ENCODE peak calls at places on chromosomes 3 and 15, in five cellular contexts. U, R, X, G and V are unnamed samples.

GRCh38 chr3:25396251-25396650 is 31.8 kb upstream of the RARB start:
- DNase-seq in U (no peak), R (no peak), X (no peak), G (no peak), V (no peak)

GRCh38 chr3:187367561-187368103 is 553 bp upstream of the RTP4 start:
- DNase-seq in U (no peak), R (no peak), X (no peak), G (no peak), V (no peak)

GRCh38 chr15:48001393-48002059 is 119.3 kb upstream of the SLC24A5 start:
- DNase-seq in U (no peak), R (no peak), X (no peak), G (no peak), V (no peak)

GRCh38 chr3:38027466-38028465 is 1.7 kb downstream of the PLCD1 start:
- DNase-seq in U (no peak), R (no peak), X (no peak), G (no peak), V (no peak)

GRCh38 chr3:149179225-149179624 is 42.4 kb downstream of the CP start:
- DNase-seq in U (no peak), R (peak; percentile 83), X (peak; percentile 47), G (no peak), V (no peak)

GRCh38 chr3:197460002-197460401 is 95.8 kb downstream of the BDH1 start:
- DNase-seq in U (no peak), R (no peak), X (no peak), G (no peak), V (no peak)

GRCh38 chr15:54803139-54803808 is 393.5 kb downstream of the RSL24D1 start:
- DNase-seq in U (no peak), R (no peak), X (no peak), G (no peak), V (no peak)

GRCh38 chr3:188349276-188349962 is 195.5 kb downstream of the LPP start:
- DNase-seq in U (no peak), R (peak; percentile 42), X (peak; percentile 53), G (no peak), V (no peak)

GRCh38 chr3:109132801-109133473 is 3.6 kb upstream of the C3orf85 start:
- DNase-seq in U (no peak), R (no peak), X (peak; percentile 67), G (no peak), V (no peak)

GRCh38 chr15:26887926-26888666 is 21.2 kb downstream of the GABRA5 start:
- DNase-seq in U (no peak), R (peak; percentile 54), X (no peak), G (no peak), V (no peak)

GRCh38 chr15:92101706-92102434 is 248.4 kb downstream of the SLCO3A1 start:
- DNase-seq in U (no peak), R (no peak), X (no peak), G (no peak), V (no peak)

GRCh38 chr15:37093480-37094410 is 6.6 kb downstream of the MEIS2 start:
- DNase-seq in U (no peak), R (no peak), X (peak; percentile 87), G (no peak), V (no peak)

GRCh38 chr3:122760457-122761271 is 33.0 kb downstream of the HSPBAP1 start:
- DNase-seq in U (no peak), R (peak; percentile 25), X (peak; percentile 44), G (no peak), V (no peak)

GRCh38 chr3:182523836-182524235 is 269.5 kb upstream of the ATP11B start:
- DNase-seq in U (no peak), R (no peak), X (no peak), G (no peak), V (no peak)

GRCh38 chr15:64791401-64791800 is 16.0 kb upstream of the RBPMS2 start:
- DNase-seq in U (no peak), R (no peak), X (no peak), G (no peak), V (no peak)

GRCh38 chr15:70081612-70082011 is 16.1 kb downstream of the TLE3 start:
- DNase-seq in U (no peak), R (no peak), X (no peak), G (no peak), V (no peak)

GRCh38 chr3:105614288-105615030 is 247.8 kb downstream of the ALCAM start:
- DNase-seq in U (peak; percentile 5), R (peak; percentile 18), X (peak; percentile 29), G (no peak), V (no peak)

GRCh38 chr3:121658716-121659435 is 1.8 kb downstream of the HCLS1 start:
- DNase-seq in U (no peak), R (no peak), X (no peak), G (no peak), V (no peak)

GRCh38 chr3:69696365-69696764 is 42.9 kb upstream of the MITF start:
- DNase-seq in U (no peak), R (no peak), X (no peak), G (no peak), V (no peak)

GRCh38 chr3:182739619-182740018 is 53.7 kb upstream of the ATP11B start:
- DNase-seq in U (no peak), R (peak; percentile 2), X (peak; percentile 49), G (no peak), V (no peak)

GRCh38 chr15:66222273-66223198 is 31.0 kb downstream of the MEGF11 start:
- DNase-seq in U (no peak), R (no peak), X (no peak), G (no peak), V (no peak)

GRCh38 chr3:16917980-16918682 is 33.4 kb downstream of the PLCL2 start:
- DNase-seq in U (no peak), R (no peak), X (no peak), G (no peak), V (no peak)

GRCh38 chr3:121724130-121724529 is 25.4 kb downstream of the GOLGB1 start:
- DNase-seq in U (no peak), R (no peak), X (peak; percentile 35), G (no peak), V (no peak)

GRCh38 chr3:70914889-70915288 is 602.5 kb upstream of the MDFIC2 start:
- DNase-seq in U (no peak), R (no peak), X (peak; percentile 37), G (no peak), V (no peak)

GRCh38 chr3:186160691-186161243 is 51.9 kb upstream of the ETV5 start:
- DNase-seq in U (no peak), R (no peak), X (peak; percentile 20), G (no peak), V (no peak)

GRCh38 chr3:177512945-177513671 is 315.8 kb upstream of the TBL1XR1 start:
- DNase-seq in U (no peak), R (no peak), X (no peak), G (no peak), V (no peak)

GRCh38 chr3:193040836-193041672 is 123.4 kb upstream of the MB21D2 start:
- DNase-seq in U (peak; percentile 4), R (peak; percentile 58), X (peak; percentile 66), G (peak; percentile 5), V (no peak)

DNA sequence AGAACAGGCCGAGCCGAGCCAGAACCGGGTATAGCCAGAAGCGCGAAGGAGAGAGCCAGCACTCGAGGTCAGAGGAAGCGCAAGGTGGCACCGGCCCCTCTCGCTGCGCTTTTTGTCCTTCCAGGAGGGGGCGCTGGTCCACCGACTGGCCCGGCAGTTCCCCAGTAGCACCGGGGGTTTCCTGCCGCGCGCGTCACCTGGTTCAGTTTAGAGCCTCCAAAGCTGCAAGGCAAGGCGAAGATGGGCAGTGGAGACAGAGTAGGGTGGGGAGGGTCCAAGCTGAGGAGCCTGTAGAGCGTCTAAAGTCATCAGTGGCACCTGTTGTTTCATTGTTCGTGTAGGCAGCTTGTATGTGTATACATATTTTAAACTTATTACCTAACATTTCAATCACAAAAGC is 7.6 kb upstream of the NR2E3 start:
- DNase-seq in U (peak; percentile 69), R (no peak), X (no peak), G (no peak), V (no peak)
- TF ChIP-seq CTCF in U (peak; percentile 75), R (peak; percentile 20), X (peak; percentile 42), G (no peak), V (peak; percentile 27)

DNA sequence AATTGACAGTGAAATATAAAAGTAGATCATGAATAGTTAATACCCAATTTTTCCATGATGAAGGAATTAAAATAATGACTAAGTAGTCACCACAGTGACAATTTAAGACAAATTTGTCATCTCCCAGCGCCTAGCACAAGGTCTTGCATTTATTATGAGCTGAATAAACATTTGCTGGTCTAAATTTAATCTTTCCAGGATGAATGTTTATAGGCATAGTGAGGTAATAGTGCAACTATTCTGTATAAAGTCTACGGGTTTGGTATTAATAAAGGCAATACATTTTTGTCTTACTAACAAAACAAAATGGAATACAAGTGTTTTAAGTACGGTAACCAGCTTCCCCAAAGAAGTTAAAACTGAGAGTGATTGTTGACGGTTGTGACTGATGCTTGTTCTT is 209.3 kb downstream of the CD47 start:
- DNase-seq in U (no peak), R (no peak), X (no peak), G (no peak), V (no peak)
- TF ChIP-seq CTCF in U (no peak), R (no peak), X (no peak), G (no peak), V (no peak)

DNA sequence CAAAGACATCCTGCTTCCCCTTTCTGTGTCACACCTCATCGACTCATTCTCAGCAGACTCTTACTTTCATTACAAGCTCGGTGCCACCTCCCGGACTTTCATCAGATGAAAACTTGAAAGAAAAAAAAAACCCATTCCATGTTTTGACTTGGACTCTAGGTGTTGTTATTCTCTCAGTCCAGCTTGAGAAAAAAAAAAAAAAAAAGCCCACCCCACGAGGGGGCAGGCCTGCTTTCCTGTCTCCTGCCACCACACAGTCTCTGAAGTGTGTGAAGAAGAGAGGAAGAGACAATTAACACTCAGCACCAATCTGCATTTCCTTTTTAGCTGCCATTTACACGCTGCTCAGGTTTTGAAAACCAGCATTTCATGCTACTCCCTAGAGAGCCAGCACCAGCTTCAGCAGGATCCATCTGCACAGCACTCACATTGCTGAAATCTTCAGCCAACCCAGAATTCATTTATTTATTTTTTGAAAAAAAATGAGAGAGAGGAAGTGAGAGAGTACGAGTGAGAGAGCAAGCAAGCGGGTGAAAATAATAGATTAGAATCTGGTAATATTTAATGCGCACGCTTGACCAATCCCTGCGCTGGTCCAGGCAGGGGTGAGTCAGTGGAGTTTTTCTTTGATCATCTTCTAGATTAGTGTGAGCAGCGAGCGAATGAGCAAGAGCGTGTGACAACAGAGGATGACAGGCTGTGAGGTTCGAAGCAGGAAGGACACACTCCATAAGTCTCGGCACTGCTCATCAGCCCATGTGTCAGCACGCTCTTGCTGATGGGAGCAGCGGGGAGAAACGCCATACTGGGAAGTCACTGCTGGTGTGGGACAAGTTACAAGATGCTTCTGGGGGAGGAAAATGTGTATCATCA is 23.5 kb downstream of the ZNF80 start:
- DNase-seq in U (no peak), R (peak; percentile 68), X (peak; percentile 60), G (peak; percentile 12), V (no peak)
- TF ChIP-seq CTCF in U (no peak), R (peak; percentile 9), X (peak; percentile 8), G (no peak), V (no peak)

GRCh38 chr3:10419637-10420232 is 85.7 kb downstream of the ATP2B2 start:
- DNase-seq in U (no peak), R (no peak), X (no peak), G (no peak), V (no peak)

GRCh38 chr3:10416730-10417300 is 88.6 kb downstream of the ATP2B2 start:
- DNase-seq in U (no peak), R (no peak), X (no peak), G (no peak), V (no peak)

GRCh38 chr3:10421996-10422395 is 83.4 kb downstream of the ATP2B2 start:
- DNase-seq in U (no peak), R (no peak), X (no peak), G (no peak), V (no peak)

GRCh38 chr3:10420745-10421475 is 84.5 kb downstream of the ATP2B2 start:
- DNase-seq in U (no peak), R (no peak), X (no peak), G (no peak), V (no peak)

GRCh38 chr3:10417849-10418248 is 87.5 kb downstream of the ATP2B2 start:
- DNase-seq in U (no peak), R (peak; percentile 8), X (peak; percentile 34), G (no peak), V (no peak)
- TF ChIP-seq CTCF in U (no peak), R (peak; percentile 44), X (peak; percentile 15), G (no peak), V (peak; percentile 31)